ENCODE peak calls at places on chromosomes 1 and 21, in five cellular contexts. J is neuronal stem cell, D is heart left ventricle, O is HCT116, R is mesendoderm. I is an unnamed sample.
A peak's percentile ranks its signal among the peaks of the same experiment; 100 is the strongest.

GRCh38 chr1:195082183-195082582 is 1526.1 kb downstream of the KCNT2 start:
- DNase-seq in J (no peak), D (no peak), O (no peak), R (no peak), I (no peak)

GRCh38 chr1:245856944-245857531 is 650.0 kb downstream of the SMYD3 start:
- DNase-seq in J (no peak), D (no peak), O (no peak), R (peak; percentile 57), I (no peak)

GRCh38 chr1:6001992-6002576 is 9.9 kb upstream of the NPHP4 start:
- DNase-seq in J (no peak), D (peak; percentile 72), O (no peak), R (no peak), I (no peak)

GRCh38 chr21:19981938-19982337 is 1016.3 kb upstream of the NCAM2 start:
- DNase-seq in J (no peak), D (no peak), O (no peak), R (peak; percentile 19), I (no peak)

GRCh38 chr1:211478376-211478775 is 13.6 kb downstream of the RD3 start:
- DNase-seq in J (no peak), D (no peak), O (no peak), R (no peak), I (no peak)

GRCh38 chr1:47184090-47184735 is 5.6 kb downstream of the PDZK1IP1 start:
- DNase-seq in J (no peak), D (no peak), O (no peak), R (no peak), I (no peak)

GRCh38 chr1:2427976-2428375 is 15.6 kb upstream of the PEX10 start:
- DNase-seq in J (no peak), D (no peak), O (no peak), R (no peak), I (no peak)

GRCh38 chr1:66831529-66832239 is 30.6 kb upstream of the INSL5 start:
- DNase-seq in J (no peak), D (no peak), O (no peak), R (no peak), I (no peak)

GRCh38 chr1:29669488-29669871 is 433.2 kb downstream of the PTPRU start:
- DNase-seq in J (no peak), D (peak; percentile 40), O (no peak), R (no peak), I (peak; percentile 7)

GRCh38 chr1:172758242-172758641 is 99.3 kb downstream of the FASLG start:
- DNase-seq in J (no peak), D (no peak), O (no peak), R (no peak), I (no peak)

GRCh38 chr1:206814716-206815341 is 42.5 kb upstream of the IL10 start:
- DNase-seq in J (no peak), D (no peak), O (no peak), R (no peak), I (no peak)

GRCh38 chr21:44021064-44021463 is 9.0 kb downstream of the TRAPPC10 start:
- DNase-seq in J (no peak), D (no peak), O (no peak), R (no peak), I (no peak)

GRCh38 chr1:206770531-206771352 is at the start of gene IL19:
- DNase-seq in J (no peak), D (no peak), O (no peak), R (peak; percentile 23), I (no peak)

GRCh38 chr1:236016083-236016482 is 48.8 kb downstream of the NID1 start:
- DNase-seq in J (no peak), D (peak; percentile 81), O (no peak), R (no peak), I (no peak)

GRCh38 chr21:45853703-45854342 is 127.7 kb upstream of the COL6A1 start:
- DNase-seq in J (no peak), D (no peak), O (no peak), R (no peak), I (no peak)

GRCh38 chr1:9687876-9688582 is 36.5 kb downstream of the PIK3CD start:
- DNase-seq in J (peak; percentile 29), D (no peak), O (no peak), R (no peak), I (no peak)

GRCh38 chr1:179128520-179128919 is 46.6 kb downstream of the TOR3A start:
- DNase-seq in J (no peak), D (no peak), O (no peak), R (no peak), I (no peak)
- H3K4me3 ChIP-seq in J (no peak overlapping the region), D (no peak overlapping the region), O (no peak overlapping the region), R (no peak overlapping the region), I (no peak overlapping the region)

GRCh38 chr21:33401617-33401967 is 1.6 kb upstream of the IFNGR2 start:
- DNase-seq in J (no peak), D (no peak), O (no peak), R (no peak), I (no peak)

GRCh38 chr21:33406493-33406892 is 3.3 kb downstream of the IFNGR2 start:
- DNase-seq in J (no peak), D (no peak), O (no peak), R (no peak), I (no peak)

GRCh38 chr21:33402011-33402979 is 918 bp upstream of the IFNGR2 start:
- DNase-seq in J (peak; percentile 39), D (peak; percentile 86), O (no peak), R (peak; percentile 82), I (peak; percentile 22)

GRCh38 chr21:33403128-33403785 is at the start of gene IFNGR2:
- DNase-seq in J (peak; percentile 29), D (peak; percentile 84), O (no peak), R (no peak), I (peak; percentile 44)

DNA sequence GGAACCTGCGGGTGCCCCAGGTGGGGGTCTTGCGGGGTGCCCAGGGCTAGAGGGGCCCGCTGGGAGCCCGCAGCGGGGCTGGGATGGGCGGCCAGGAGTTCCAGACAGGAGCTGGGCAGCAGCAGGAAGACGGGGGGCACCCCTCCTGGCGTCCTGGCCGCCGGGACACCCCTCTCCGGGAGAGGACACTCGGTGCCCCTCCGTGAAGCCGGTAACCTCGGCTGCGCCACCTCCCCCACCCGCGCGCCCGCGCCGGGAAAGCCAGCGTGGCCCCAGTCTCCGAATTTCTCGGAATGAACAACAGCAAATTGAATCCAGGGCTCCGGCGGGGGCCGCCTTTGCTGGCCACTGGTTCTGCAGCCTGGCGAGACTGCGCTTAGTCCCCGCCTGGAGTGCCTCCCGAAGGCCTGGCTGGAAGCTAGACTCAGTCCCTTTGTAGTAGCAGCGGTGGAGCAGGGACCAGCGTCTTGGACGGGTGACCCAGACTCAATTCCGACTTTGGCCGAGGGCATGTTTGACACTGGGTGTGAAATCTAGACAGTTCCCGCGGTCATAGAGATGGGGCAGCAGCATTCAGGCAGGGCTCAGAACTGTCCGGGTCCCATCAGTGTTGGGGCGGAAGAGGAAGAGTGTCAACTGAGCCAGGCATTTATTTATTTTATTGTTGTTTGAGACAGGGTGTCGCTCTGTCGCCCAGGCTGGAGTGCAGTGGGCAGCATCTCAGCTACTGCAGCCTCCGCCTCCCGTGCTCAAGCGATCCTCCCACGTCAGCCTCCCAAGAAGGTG is 766 bp downstream of the IFNGR2 start:
- DNase-seq in J (peak; percentile 35), D (peak; percentile 84), O (no peak), R (peak; percentile 70), I (peak; percentile 29)
- H3K27me3 ChIP-seq in J (no peaks in the 10 kb centered on the region), D (no peaks in the 10 kb centered on the region), O (no peaks in the 10 kb centered on the region), R (no peaks in the 10 kb centered on the region), I (no peaks in the 10 kb centered on the region)

DNA sequence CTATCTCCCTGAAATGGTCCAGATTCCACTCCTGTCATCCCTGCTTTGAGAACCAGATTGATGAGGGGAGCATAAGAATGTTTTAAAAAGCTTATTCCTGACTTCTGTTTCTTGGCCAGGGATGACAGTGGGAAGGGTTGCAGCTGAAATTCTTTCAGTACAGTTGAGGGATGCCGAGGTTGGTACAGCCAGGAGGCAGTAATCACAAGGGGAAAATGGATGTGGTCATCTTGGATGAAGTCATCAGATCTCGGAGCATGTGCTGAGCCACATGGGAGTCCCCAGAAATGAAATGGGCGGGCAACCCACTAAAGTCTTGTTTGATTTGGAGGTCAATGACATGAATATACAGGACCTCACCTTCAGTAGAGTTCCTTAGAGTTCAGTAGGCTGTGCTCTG is 18.7 kb upstream of the PLA2G2E start:
- DNase-seq in J (no peak), D (no peak), O (no peak), R (no peak), I (no peak)
- H3K4me3 ChIP-seq in J (no peak overlapping the region), D (no peak overlapping the region), O (no peak overlapping the region), R (no peak overlapping the region), I (no peak overlapping the region)

GRCh38 chr1:63323866-63324778 is 1.8 kb downstream of the FOXD3 start:
- DNase-seq in J (peak; percentile 20), D (no peak), O (no peak), R (no peak), I (peak; percentile 6)
- H3K27me3 ChIP-seq in J (peaks cover 100% of the 10 kb centered on the region), D (peaks cover 100% of the 10 kb centered on the region), O (no peaks in the 10 kb centered on the region), R (peaks cover 61% of the 10 kb centered on the region), I (peaks cover 76% of the 10 kb centered on the region)

I was measured in naive thymus-derived CD4-positive, alpha-beta T cell.